ENCODE peak calls at places on chromosomes 3 and 15, in four cellular contexts. X is endothelial cell; K is T-helper 2 cell treated with Interferon-gamma antibody and Interleukin-4, amounts not matched to agents 5 μg/mL and 100 μg/mL, for 36 hours; H is C1 segment of cervical spinal cord. T is an unnamed sample.

GRCh38 chr3:33438871-33439270 is 1.3 kb downstream of the UBP1 start:
- DNase-seq in H (no peak), K (no peak), X (no peak), T (no peak)

GRCh38 chr3:44318929-44319328 is 19.6 kb upstream of the TCAIM start:
- DNase-seq in K (no peak), X (no peak), H (no peak), T (no peak)

GRCh38 chr15:54373332-54373731 is 395.1 kb downstream of the UNC13C start:
- DNase-seq in X (no peak), K (no peak), H (no peak), T (no peak)

GRCh38 chr3:86986666-86987420 is 4.1 kb downstream of the VGLL3 start:
- DNase-seq in X (no peak), H (no peak), K (no peak), T (no peak)

GRCh38 chr3:74465652-74466415 is 148.6 kb downstream of the CNTN3 start:
- DNase-seq in H (no peak), X (no peak), K (no peak), T (no peak)

GRCh38 chr3:181486496-181486895 is 225.2 kb upstream of the SOX2 start:
- DNase-seq in H (no peak), X (no peak), K (no peak), T (no peak)

GRCh38 chr3:110667216-110667615 is 404.4 kb upstream of the NECTIN3 start:
- DNase-seq in K (no peak), X (no peak), H (no peak), T (no peak)

GRCh38 chr15:46312133-46312740 is 677.4 kb downstream of the SQOR start:
- DNase-seq in H (peak), X (peak), K (peak), T (peak)

GRCh38 chr3:4722103-4722502 is 229.0 kb downstream of the ITPR1 start:
- DNase-seq in K (no peak), X (no peak), H (no peak), T (peak)

GRCh38 chr3:127238602-127239001 is 45.7 kb downstream of the PRR23E start:
- DNase-seq in H (no peak), K (no peak), X (no peak), T (no peak)

T was measured in left cardiac atrium.